ENCODE peak calls at places on chromosome 10, in eight cellular contexts. Y is stimulated activated CD4-positive, alpha-beta T cell treated with anti-CD3 and anti-CD28 coated beads, TNF-alpha, amount 100 ng/mL, for 4 hours; S is mucosa of descending colon; L is bronchial epithelial cell; I is amygdala; X is heart right ventricle; W is SHP77 treated with DMSO at 0.1 percent for 48 hours; G is adrenal gland. K is an unnamed sample.

GRCh38 chr10:34098817-34099567 is 716.1 kb downstream of the PARD3 start:
- DNase-seq in I (no peak), Y (no peak), W (no peak), L (no peak), X (no peak), G (no peak), S (no peak), K (no peak)

GRCh38 chr10:119567978-119568377 is 25.5 kb upstream of the RGS10 start:
- DNase-seq in L (no peak), X (no peak), S (no peak), Y (no peak), W (no peak), G (no peak), I (no peak), K (no peak)

GRCh38 chr10:7889947-7890542 is 71.7 kb downstream of the TAF3 start:
- DNase-seq in S (no peak), G (no peak), L (no peak), X (no peak), W (no peak), I (no peak), Y (no peak), K (no peak)

GRCh38 chr10:128191847-128192246 is 65.6 kb upstream of the MKI67 start:
- DNase-seq in S (no peak), X (no peak), L (peak), W (no peak), I (no peak), Y (no peak), G (no peak), K (no peak)

GRCh38 chr10:126729314-126729871 is 58.9 kb upstream of the C10orf90 start:
- DNase-seq in I (no peak), X (no peak), S (no peak), G (no peak), L (no peak), Y (no peak), W (no peak), K (no peak)

GRCh38 chr10:6476989-6477388 is 103.1 kb downstream of the PRKCQ start:
- DNase-seq in G (no peak), Y (no peak), X (no peak), W (no peak), S (no peak), I (no peak), L (peak), K (no peak)

GRCh38 chr10:131155218-131155902 is 156.2 kb downstream of the TCERG1L start:
- DNase-seq in L (no peak), X (no peak), S (no peak), W (no peak), G (no peak), Y (no peak), I (no peak), K (no peak)

GRCh38 chr10:110076559-110077318 is 69.0 kb downstream of the ADD3 start:
- DNase-seq in Y (no peak), S (no peak), L (peak), G (no peak), I (no peak), W (no peak), X (peak), K (peak)

GRCh38 chr10:77416327-77417135 is 221.1 kb downstream of the KCNMA1 start:
- DNase-seq in X (no peak), Y (no peak), G (no peak), I (no peak), W (no peak), S (no peak), L (peak), K (no peak)

GRCh38 chr10:36464291-36464690 is 661.1 kb upstream of the ANKRD30A start:
- DNase-seq in G (no peak), I (no peak), Y (no peak), S (no peak), X (no peak), W (no peak), L (no peak), K (no peak)

GRCh38 chr10:36171546-36171945 is 529.5 kb upstream of the FZD8 start:
- DNase-seq in Y (no peak), X (no peak), S (no peak), L (no peak), G (no peak), W (no peak), I (no peak), K (no peak)

GRCh38 chr10:91034042-91034441 is 113.2 kb upstream of the ANKRD1 start:
- DNase-seq in W (no peak), G (no peak), X (no peak), I (no peak), Y (peak), S (no peak), L (no peak), K (no peak)

GRCh38 chr10:127600479-127600878 is 51.4 kb downstream of the NPS start:
- DNase-seq in Y (no peak), G (no peak), X (no peak), W (no peak), L (no peak), I (no peak), S (no peak), K (no peak)

GRCh38 chr10:8146650-8147049 is 92.2 kb downstream of the GATA3 start:
- DNase-seq in W (no peak), I (no peak), L (no peak), X (no peak), Y (no peak), G (no peak), S (no peak), K (no peak)

GRCh38 chr10:15541376-15541775 is 170.3 kb upstream of the FAM171A1 start:
- DNase-seq in I (no peak), L (no peak), Y (no peak), W (no peak), X (no peak), G (no peak), S (no peak), K (no peak)

GRCh38 chr10:101000602-101000991 is 989 bp downstream of the LZTS2 start:
- DNase-seq in W (no peak), Y (no peak), L (no peak), X (no peak), G (no peak), S (no peak), I (no peak), K (no peak)

GRCh38 chr10:95480102-95480900 is 80.9 kb downstream of the SORBS1 start:
- DNase-seq in Y (no peak), S (no peak), I (no peak), X (peak), W (no peak), L (no peak), G (no peak), K (no peak)

GRCh38 chr10:8513155-8514147 is 459.0 kb downstream of the GATA3 start:
- DNase-seq in Y (no peak), X (no peak), L (no peak), S (peak), W (no peak), G (no peak), I (no peak), K (no peak)

GRCh38 chr10:62626817-62627216 is 177.7 kb upstream of the ADO start:
- DNase-seq in S (no peak), I (no peak), W (no peak), L (peak), G (no peak), X (no peak), Y (no peak), K (no peak)

GRCh38 chr10:132451506-132452215 is 54.7 kb downstream of the PWWP2B start:
- DNase-seq in W (no peak), G (no peak), Y (no peak), S (peak), I (no peak), L (peak), X (no peak), K (no peak)

GRCh38 chr10:24483701-24484100 is 240.0 kb downstream of the ARHGAP21 start:
- DNase-seq in X (no peak), I (no peak), Y (no peak), W (no peak), G (no peak), L (peak), S (peak), K (no peak)

GRCh38 chr10:34696423-34696822 is 118.7 kb downstream of the PARD3 start:
- DNase-seq in X (no peak), S (no peak), W (no peak), G (no peak), I (no peak), L (peak), Y (no peak), K (peak)

GRCh38 chr10:110525349-110526260 is 27.9 kb downstream of the DUSP5 start:
- DNase-seq in L (peak), G (no peak), X (no peak), W (no peak), I (no peak), S (no peak), Y (no peak), K (no peak)

GRCh38 chr10:61097026-61097425 is 153.0 kb upstream of the RHOBTB1 start:
- DNase-seq in S (no peak), L (no peak), Y (no peak), I (no peak), X (no peak), W (no peak), G (no peak), K (no peak)

GRCh38 chr10:95341716-95342130 is 50.9 kb upstream of the PDLIM1 start:
- DNase-seq in Y (no peak), S (no peak), I (no peak), X (no peak), G (no peak), W (no peak), L (no peak), K (no peak)

GRCh38 chr10:132855889-132856288 is 69.9 kb upstream of the NKX6-2 start:
- DNase-seq in X (no peak), L (no peak), Y (no peak), I (no peak), G (no peak), W (no peak), S (no peak), K (no peak)

GRCh38 chr10:100750291-100751210 is 5.2 kb downstream of the PAX2 start:
- DNase-seq in I (no peak), X (no peak), G (no peak), S (no peak), W (no peak), Y (no peak), L (no peak), K (no peak)

GRCh38 chr10:5462841-5463293 is 36.5 kb downstream of the CALML5 start:
- DNase-seq in Y (no peak), X (no peak), W (no peak), L (no peak), I (no peak), S (no peak), G (no peak), K (no peak)

GRCh38 chr10:3978174-3978573 is 193.2 kb upstream of the KLF6 start:
- DNase-seq in G (no peak), X (no peak), W (no peak), L (peak), I (no peak), Y (no peak), S (no peak), K (no peak)

GRCh38 chr10:84214046-84214572 is 11.2 kb downstream of the LRIT2 start:
- DNase-seq in I (no peak), X (no peak), L (no peak), W (no peak), Y (no peak), G (no peak), S (no peak), K (no peak)

GRCh38 chr10:78991187-78991586 is 77.6 kb upstream of the ZMIZ1 start:
- DNase-seq in L (peak), X (no peak), G (no peak), I (no peak), W (no peak), Y (no peak), S (no peak), K (no peak)